ENCODE peak calls at places on chromosomes 2 and 18, in nine cellular contexts. Y is ovary, S is heart left ventricle, F is A549, K is spleen, O is IMR-90, H is HCT116, T is HepG2, U is breast epithelium. A is an unnamed sample.

GRCh38 chr2:74425523-74425922 is 4.0 kb downstream of the WDR54 start:
- DNase-seq in Y (no peak), S (no peak), F (no peak), K (no peak), O (no peak), H (no peak), T (peak; percentile 68), U (no peak), A (no peak)

GRCh38 chr18:74498712-74499629 is 2.8 kb downstream of the CNDP2 start:
- DNase-seq in Y (no peak), S (no peak), F (no peak), K (peak; percentile 93), O (no peak), H (no peak), T (no peak), U (peak; percentile 27), A (no peak)

GRCh38 chr2:3198119-3198518 is 179.5 kb downstream of the EIPR1 start:
- DNase-seq in Y (no peak), S (no peak), F (peak; percentile 58), K (no peak), O (no peak), H (no peak), T (peak; percentile 30), U (no peak), A (no peak)

GRCh38 chr2:37443082-37443481 is 98.7 kb downstream of the QPCT start:
- DNase-seq in Y (no peak), S (no peak), F (no peak), K (no peak), O (no peak), H (no peak), T (no peak), U (no peak), A (no peak)

GRCh38 chr2:122634261-122634660 is 878.8 kb downstream of the TSN start:
- DNase-seq in Y (no peak), S (no peak), F (peak; percentile 26), K (no peak), O (peak; percentile 58), H (no peak), T (no peak), U (no peak), A (no peak)

GRCh38 chr2:196166876-196167275 is 4.5 kb downstream of the STK17B start:
- DNase-seq in Y (no peak), S (no peak), F (no peak), K (no peak), O (peak; percentile 87), H (no peak), T (no peak), U (no peak), A (no peak)

GRCh38 chr2:217142649-217143266 is 282.9 kb upstream of the TNP1 start:
- DNase-seq in Y (no peak), S (no peak), F (peak; percentile 26), K (no peak), O (no peak), H (peak; percentile 29), T (peak; percentile 38), U (no peak), A (no peak)

GRCh38 chr2:5696351-5696740 is 4.2 kb downstream of the SOX11 start:
- DNase-seq in Y (no peak), S (no peak), F (no peak), K (no peak), O (peak; percentile 27), H (no peak), T (no peak), U (no peak), A (no peak)

GRCh38 chr2:172427256-172427989 is at the start of gene ITGA6:
- DNase-seq in Y (peak; percentile 35), S (peak; percentile 76), F (peak; percentile 84), K (peak; percentile 93), O (peak; percentile 52), H (peak; percentile 83), T (peak; percentile 89), U (peak; percentile 62), A (peak; percentile 90)

GRCh38 chr2:14137643-14138042 is 494.9 kb upstream of the LRATD1 start:
- DNase-seq in Y (no peak), S (no peak), F (peak; percentile 9), K (no peak), O (no peak), H (no peak), T (no peak), U (no peak), A (no peak)

GRCh38 chr2:42141687-42142475 is 27.3 kb upstream of the EML4 start:
- DNase-seq in Y (peak; percentile 44), S (peak; percentile 88), F (peak; percentile 91), K (peak; percentile 84), O (peak; percentile 93), H (no peak), T (peak; percentile 94), U (no peak), A (peak; percentile 56)

GRCh38 chr2:144645055-144645778 is 125.3 kb upstream of the ZEB2 start:
- DNase-seq in Y (no peak), S (no peak), F (no peak), K (no peak), O (peak; percentile 56), H (no peak), T (no peak), U (no peak), A (no peak)

GRCh38 chr2:39264733-39265132 is 21.0 kb upstream of the CDKL4 start:
- DNase-seq in Y (no peak), S (no peak), F (no peak), K (no peak), O (no peak), H (no peak), T (no peak), U (no peak), A (no peak)

GRCh38 chr2:39266906-39267434 is 23.2 kb upstream of the CDKL4 start:
- DNase-seq in Y (no peak), S (no peak), F (no peak), K (no peak), O (peak; percentile 23), H (no peak), T (no peak), U (no peak), A (no peak)

GRCh38 chr2:39265315-39265714 is 21.5 kb upstream of the CDKL4 start:
- DNase-seq in Y (no peak), S (no peak), F (no peak), K (no peak), O (no peak), H (no peak), T (no peak), U (no peak), A (no peak)

GRCh38 chr2:39266139-39266805 is 22.5 kb upstream of the CDKL4 start:
- DNase-seq in Y (no peak), S (no peak), F (no peak), K (no peak), O (peak; percentile 36), H (no peak), T (no peak), U (no peak), A (no peak)
- H3K4me1 ChIP-seq in Y (no peaks in the 10 kb centered on the region), S (no peaks in the 10 kb centered on the region), F (no peaks in the 10 kb centered on the region), K (peaks cover 5% of the 10 kb centered on the region), O (no peaks in the 10 kb centered on the region), H (no peaks in the 10 kb centered on the region), T (no peaks in the 10 kb centered on the region), U (no peaks in the 10 kb centered on the region), A (no peaks in the 10 kb centered on the region)

DNA sequence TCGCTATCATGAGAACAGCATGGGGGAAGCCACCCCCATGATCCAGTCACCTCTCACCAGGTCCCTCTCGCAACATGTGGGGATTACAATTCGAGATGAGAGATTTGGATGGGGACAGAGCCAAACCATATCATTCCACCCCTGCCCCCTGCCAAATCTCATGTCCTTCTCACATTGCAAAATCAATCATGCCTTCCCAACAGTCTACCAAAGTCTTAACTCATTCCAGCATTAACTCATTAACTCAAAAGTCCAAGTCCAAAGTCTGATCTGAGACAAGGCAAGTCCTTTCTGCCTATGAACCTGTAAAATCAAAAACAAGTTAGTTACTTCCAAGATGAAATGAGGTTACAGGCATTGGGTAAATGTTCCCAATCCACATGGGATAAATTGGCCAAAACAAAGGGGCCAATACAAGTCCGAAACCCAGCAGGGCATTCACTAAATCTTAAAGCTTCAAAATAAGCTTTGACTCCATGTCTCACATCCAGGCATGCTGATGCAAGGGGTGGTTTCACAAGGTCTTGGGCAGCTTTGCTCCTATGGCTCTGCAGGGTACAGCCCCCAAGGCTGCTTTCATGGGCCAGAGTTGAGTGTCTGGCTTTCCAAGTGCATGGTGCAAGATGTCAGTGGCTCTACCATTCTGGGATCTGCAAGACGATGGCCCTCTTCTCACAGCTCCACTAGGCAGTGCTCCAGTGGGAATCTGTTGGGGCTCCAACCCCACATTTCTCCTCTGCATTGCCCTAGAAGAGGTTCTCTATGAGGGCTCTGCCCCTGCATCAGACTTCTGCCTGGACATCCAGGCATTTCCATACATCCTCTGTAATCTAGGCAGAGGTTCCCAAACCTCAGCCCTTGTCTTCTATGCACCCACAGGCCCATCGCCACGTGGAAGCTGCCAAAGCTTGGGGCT is 14.8 kb downstream of the TAF1B start:
- DNase-seq in Y (no peak), S (no peak), F (peak; percentile 18), K (no peak), O (no peak), H (no peak), T (peak; percentile 15), U (no peak), A (no peak)
- H3K9me3 ChIP-seq in Y (no peaks in the 10 kb centered on the region), S (no peaks in the 10 kb centered on the region), F (peaks cover 49% of the 10 kb centered on the region), K (peaks cover 8% of the 10 kb centered on the region), O (peaks cover 23% of the 10 kb centered on the region), H (peaks cover 7% of the 10 kb centered on the region), T (peaks cover 46% of the 10 kb centered on the region), U (peaks cover 7% of the 10 kb centered on the region), A (no peaks in the 10 kb centered on the region)

DNA sequence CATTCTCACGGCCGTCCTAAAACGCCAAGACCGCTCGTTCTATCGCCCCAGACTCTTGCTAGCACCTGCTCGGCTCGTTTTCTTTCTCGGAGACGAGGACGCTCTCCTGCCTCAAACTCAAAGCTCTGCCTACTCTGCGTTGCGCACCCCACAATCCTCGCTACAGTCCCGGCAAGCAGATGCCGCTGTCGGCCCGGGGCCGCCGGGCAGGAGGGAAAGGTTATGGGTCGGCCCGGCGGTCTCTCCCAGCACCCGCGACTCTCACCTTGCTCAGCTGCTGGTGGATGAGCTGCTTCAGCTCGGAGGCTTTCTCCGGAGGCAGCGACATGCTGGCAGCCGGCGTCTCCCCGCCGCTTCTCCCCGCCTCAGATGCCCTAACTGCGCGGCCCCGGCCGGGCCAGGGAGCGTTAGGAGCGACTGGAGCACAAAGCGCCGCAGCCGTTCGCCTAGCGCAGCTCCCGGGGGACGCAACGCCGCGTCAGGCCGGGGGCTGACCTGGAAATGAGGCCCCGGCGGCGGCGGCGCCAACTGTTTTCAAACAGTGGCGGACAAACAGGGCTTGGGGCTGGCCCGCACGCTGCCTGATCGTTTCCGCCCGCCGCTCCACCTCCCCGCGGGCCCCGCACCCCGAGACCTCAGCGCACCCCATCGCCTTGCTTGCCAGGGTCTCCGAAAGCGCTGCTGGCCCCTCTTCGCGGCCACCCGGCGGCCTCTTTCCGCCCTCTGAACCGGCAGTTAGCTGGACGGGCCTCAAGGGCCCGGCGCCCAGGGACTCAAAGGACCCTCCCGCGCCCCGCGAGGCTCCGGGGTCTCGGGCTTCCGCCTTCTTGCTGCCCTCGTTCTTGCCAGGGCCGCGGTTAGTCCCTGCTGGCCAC is at the start of the genes CEP76 and PSMG2:
- DNase-seq in Y (peak; percentile 90), S (peak; percentile 91), F (peak; percentile 87), K (peak; percentile 96), O (peak; percentile 84), H (peak; percentile 64), T (peak; percentile 81), U (peak; percentile 71), A (peak; percentile 81)
- TF ChIP-seq POLR2A in Y (peak; percentile 67), S (no peak), F (peak; percentile 64), K (peak; percentile 65), O (peak; percentile 92), H (peak; percentile 64), T (peak; percentile 91), U (peak; percentile 58), A (peak; percentile 75)

DNA sequence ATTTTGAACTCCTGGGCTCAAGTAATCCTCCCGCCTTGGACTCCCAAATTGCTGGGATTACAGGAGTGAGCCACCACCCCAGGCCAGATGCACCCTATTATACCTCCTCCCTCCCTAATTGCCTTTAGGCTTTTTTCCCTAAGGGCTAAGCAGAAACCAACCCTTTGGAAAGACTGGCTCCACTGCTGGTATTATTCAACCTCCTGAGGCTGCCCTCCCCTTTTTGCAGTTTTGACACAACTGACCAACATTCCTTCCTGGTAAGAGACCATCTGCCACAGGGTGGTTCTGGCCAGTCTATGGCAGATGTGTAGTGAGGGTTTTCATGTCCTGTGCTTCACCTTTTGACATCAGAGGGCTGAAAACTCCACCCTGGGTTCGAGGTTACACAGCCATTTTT is 1785.3 kb upstream of the CELF4 start:
- DNase-seq in Y (no peak), S (no peak), F (no peak), K (no peak), O (no peak), H (no peak), T (no peak), U (no peak), A (no peak)
- H3K4me1 ChIP-seq in Y (no peaks in the 10 kb centered on the region), S (no peaks in the 10 kb centered on the region), F (no peaks in the 10 kb centered on the region), K (no peaks in the 10 kb centered on the region), O (no peaks in the 10 kb centered on the region), H (no peaks in the 10 kb centered on the region), T (peaks cover 12% of the 10 kb centered on the region), U (no peaks in the 10 kb centered on the region), A (no peaks in the 10 kb centered on the region)

A was measured in prostate gland.